ENCODE peak calls at places on chromosomes 11 and 22, in seven cellular contexts. J is Caco-2, Y is brain microvascular endothelial cell, H is MCF 10A, E is WTC11, Q is astrocyte of the cerebellum, U is cardiac fibroblast. V is an unnamed sample.

GRCh38 chr11:77728203-77728786 is 90.7 kb upstream of the CLNS1A start:
- DNase-seq in U (no peak), Q (no peak), J (no peak), E (no peak), H (no peak), Y (no peak), V (no peak)

GRCh38 chr11:210122-210802 is 2.8 kb downstream of the RIC8A start:
- DNase-seq in E (no peak), U (peak; percentile 88), H (no peak), Y (peak; percentile 77), Q (peak; percentile 42), J (no peak), V (no peak)

GRCh38 chr11:75465701-75466531 is 32.9 kb upstream of the KLHL35 start:
- DNase-seq in Y (peak; percentile 19), Q (peak; percentile 49), E (no peak), J (no peak), H (no peak), U (no peak), V (no peak)

GRCh38 chr22:24153353-24153752 is 27.9 kb upstream of the SUSD2 start:
- DNase-seq in H (no peak), U (peak; percentile 45), E (no peak), J (no peak), Q (no peak), Y (peak; percentile 31), V (no peak)

GRCh38 chr11:11806074-11806473 is 35.7 kb upstream of the USP47 start:
- DNase-seq in E (no peak), H (no peak), U (no peak), Y (no peak), J (no peak), Q (no peak), V (no peak)

GRCh38 chr11:117185739-117186430 is 7.3 kb downstream of the SIDT2 start:
- DNase-seq in E (no peak), H (no peak), Y (no peak), J (no peak), U (no peak), Q (no peak), V (no peak)

GRCh38 chr11:65793144-65793581 is 6.3 kb downstream of the OVOL1 start:
- DNase-seq in E (no peak), U (no peak), Q (no peak), Y (no peak), J (no peak), H (peak; percentile 94), V (peak; percentile 76)

GRCh38 chr11:1400168-1401000 is 10.7 kb downstream of the BRSK2 start:
- DNase-seq in U (no peak), Y (no peak), Q (no peak), E (no peak), J (no peak), H (no peak), V (no peak)

GRCh38 chr11:79018371-79018849 is 422.4 kb downstream of the TENM4 start:
- DNase-seq in H (no peak), E (no peak), Q (peak; percentile 77), U (peak; percentile 72), Y (peak; percentile 87), J (no peak), V (no peak)

GRCh38 chr11:48034926-48035876 is 54.8 kb downstream of the PTPRJ start:
- DNase-seq in H (peak; percentile 33), Q (no peak), Y (no peak), E (no peak), U (peak; percentile 61), J (no peak), V (no peak)

GRCh38 chr11:117290809-117291396 is at the start of gene BACE1-AS:
- DNase-seq in J (no peak), H (no peak), U (no peak), E (no peak), Y (no peak), Q (no peak), V (no peak)

GRCh38 chr11:17650601-17650911 is 68.8 kb upstream of the MYOD1 start:
- DNase-seq in Y (no peak), J (no peak), E (no peak), U (no peak), H (no peak), Q (no peak), V (no peak)

GRCh38 chr11:92259861-92260260 is 35.2 kb downstream of the FAT3 start:
- DNase-seq in J (no peak), Y (no peak), H (no peak), E (no peak), U (no peak), Q (no peak), V (no peak)

GRCh38 chr11:66011239-66011784 is 496 bp upstream of the CST6 start:
- DNase-seq in Q (no peak), Y (peak; percentile 32), U (peak; percentile 78), E (no peak), J (peak; percentile 64), H (peak; percentile 86), V (peak; percentile 87)

GRCh38 chr11:41316726-41317125 is 142.7 kb downstream of the LRRC4C start:
- DNase-seq in J (no peak), Y (peak; percentile 49), H (no peak), E (no peak), U (no peak), Q (peak; percentile 87), V (no peak)

GRCh38 chr11:117647872-117648271 is 149.1 kb downstream of the DSCAML1 start:
- DNase-seq in H (no peak), U (no peak), E (no peak), Q (no peak), J (no peak), Y (no peak), V (no peak)

GRCh38 chr11:28123151-28123571 is 15.0 kb downstream of the METTL15 start:
- DNase-seq in U (peak; percentile 65), Y (no peak), E (no peak), H (peak; percentile 23), J (no peak), Q (no peak), V (no peak)

GRCh38 chr11:107177106-107177477 is 158.8 kb upstream of the GUCY1A2 start:
- DNase-seq in H (no peak), Y (no peak), U (no peak), E (no peak), Q (no peak), J (no peak), V (no peak)

GRCh38 chr11:35838071-35838470 is 105.8 kb upstream of the LDLRAD3 start:
- DNase-seq in Q (peak; percentile 9), Y (no peak), U (no peak), H (no peak), E (no peak), J (no peak), V (no peak)

GRCh38 chr11:69010964-69011623 is 2.0 kb downstream of the MRGPRF start:
- DNase-seq in Q (no peak), Y (peak; percentile 46), E (peak; percentile 85), J (no peak), H (peak; percentile 57), U (peak; percentile 69), V (peak; percentile 86)

GRCh38 chr22:35510481-35510934 is 30.1 kb upstream of the RASD2 start:
- DNase-seq in U (no peak), H (no peak), E (no peak), J (no peak), Q (no peak), Y (no peak), V (no peak)

GRCh38 chr11:2807276-2807681 is 78.3 kb downstream of the CDKN1C start:
- DNase-seq in Q (no peak), J (no peak), E (peak; percentile 9), H (no peak), Y (no peak), U (no peak), V (peak; percentile 41)

GRCh38 chr11:65417702-65418430 is 4.7 kb upstream of the NEAT1 start:
- DNase-seq in Q (no peak), U (peak; percentile 25), Y (no peak), H (no peak), E (no peak), J (no peak), V (no peak)

GRCh38 chr22:30445438-30445936 is 19.9 kb downstream of the MTFP1 start:
- DNase-seq in Q (no peak), H (no peak), J (no peak), Y (no peak), U (peak; percentile 58), E (no peak), V (no peak)
- TF ChIP-seq CTCF in Q (no peak), H (no peak), J (no peak), Y (no peak), U (no peak), E (peak; percentile 10), V (peak; percentile 3)

GRCh38 chr11:61832207-61832606 is 4.1 kb downstream of the FADS2 start:
- DNase-seq in U (no peak), Y (no peak), Q (no peak), J (no peak), E (no peak), H (no peak), V (no peak)

GRCh38 chr11:61829806-61830205 is 1.7 kb downstream of the FADS2 start:
- DNase-seq in Y (no peak), E (no peak), U (no peak), J (no peak), Q (no peak), H (no peak), V (no peak)

GRCh38 chr11:61828379-61828628 is 204 bp downstream of the FADS2 start:
- DNase-seq in Q (no peak), Y (no peak), E (no peak), U (no peak), J (no peak), H (no peak), V (no peak)

GRCh38 chr11:61828629-61829407 is 718 bp downstream of the FADS2 start:
- DNase-seq in H (peak; percentile 27), Q (no peak), Y (no peak), U (peak; percentile 34), E (peak; percentile 64), J (peak; percentile 61), V (no peak)

DNA sequence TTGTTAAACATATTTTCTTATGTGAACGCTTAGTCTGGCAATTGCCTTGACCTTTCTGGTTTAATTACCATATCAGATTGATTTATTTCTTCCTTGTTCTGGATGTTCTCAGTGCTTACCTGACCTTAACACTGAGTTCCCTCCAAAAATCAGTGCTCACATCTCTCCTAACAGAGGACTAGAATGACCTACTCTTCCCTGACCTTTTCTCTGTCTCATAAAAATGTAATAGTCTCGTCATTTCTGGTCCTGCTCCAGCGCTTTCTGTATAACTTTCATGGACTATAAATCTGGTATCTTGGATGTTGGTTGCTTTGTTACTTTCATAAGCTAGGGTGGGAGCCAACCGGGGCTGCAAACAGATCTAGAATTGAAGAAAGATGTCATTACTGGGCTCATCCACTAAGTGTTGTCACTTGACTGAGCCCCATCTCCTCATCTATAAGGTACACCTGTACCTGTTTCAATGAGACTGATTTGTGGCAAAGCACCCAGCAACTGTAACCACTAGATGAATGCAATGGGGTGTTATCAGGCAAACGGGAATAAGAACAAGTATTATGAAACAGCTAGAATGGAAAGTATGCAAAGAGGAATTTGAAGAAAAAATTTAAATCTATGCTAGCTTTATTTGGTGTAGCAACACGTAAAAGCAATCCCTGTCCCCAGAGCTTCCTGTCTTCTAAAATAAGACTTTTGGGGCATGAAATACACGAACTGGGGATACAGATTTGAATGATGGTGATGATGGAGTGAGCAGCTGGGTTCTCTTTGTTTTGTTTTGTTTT is 2.4 kb downstream of the FADS2 start:
- DNase-seq in J (no peak), Y (no peak), Q (no peak), H (no peak), U (peak; percentile 30), E (no peak), V (no peak)
- TF ChIP-seq CTCF in J (no peak), Y (no peak), Q (no peak), H (no peak), U (no peak), E (no peak), V (no peak)

GRCh38 chr22:26937213-26937612 is 279.8 kb downstream of the MIAT start:
- DNase-seq in J (no peak), E (no peak), Q (no peak), Y (no peak), U (no peak), H (no peak), V (no peak)
- TF ChIP-seq CTCF in J (no peak), E (no peak), Q (no peak), Y (no peak), U (peak; percentile 15), H (no peak), V (no peak)

GRCh38 chr22:39959640-39960447 is at the start of gene TMA7B:
- DNase-seq in Y (peak; percentile 49), H (peak; percentile 62), Q (no peak), J (no peak), E (peak; percentile 31), U (peak; percentile 60), V (peak; percentile 34)
- TF ChIP-seq CTCF in Y (peak; percentile 66), H (peak; percentile 27), Q (peak; percentile 55), J (no peak), E (no peak), U (peak; percentile 38), V (no peak)